ENCODE peak calls at places on chromosomes 5 and 9, in nine cellular contexts. E is dorsolateral prefrontal cortex; K is CD4-positive, CD25-positive, alpha-beta regulatory T cell; W is heart right ventricle; B is colonic mucosa; Q is right atrium auricular region; J is IMR-90; V is tibial nerve; T is left lung. N is an unnamed sample.

GRCh38 chr9:114666841-114667240 is 9.2 kb upstream of the TEX53 start:
- DNase-seq in J (no peak), K (no peak), V (no peak), T (no peak), W (no peak), B (no peak), E (no peak), Q (no peak), N (no peak)

GRCh38 chr5:176535101-176535654 is 2.0 kb downstream of the RNF44 start:
- DNase-seq in V (no peak), T (no peak), K (peak; percentile 79), J (peak; percentile 24), E (no peak), Q (no peak), B (peak; percentile 78), W (no peak), N (peak; percentile 70)

GRCh38 chr9:107274953-107275422 is 8.1 kb upstream of the RAD23B start:
- DNase-seq in E (no peak), K (no peak), V (no peak), T (no peak), Q (no peak), B (no peak), W (no peak), J (peak; percentile 99), N (no peak)

GRCh38 chr9:84139296-84140100 is 158.9 kb downstream of the RMI1 start:
- DNase-seq in Q (no peak), J (peak; percentile 12), V (no peak), T (no peak), W (no peak), B (peak; percentile 89), E (no peak), K (no peak), N (no peak)

GRCh38 chr5:102537011-102537410 is 38.2 kb upstream of the SLCO6A1 start:
- DNase-seq in Q (no peak), E (no peak), B (no peak), W (no peak), T (no peak), K (no peak), V (no peak), J (no peak), N (no peak)

GRCh38 chr5:40628428-40628827 is 51.3 kb upstream of the PTGER4 start:
- DNase-seq in B (no peak), W (no peak), J (no peak), V (no peak), K (no peak), Q (no peak), T (no peak), E (no peak), N (no peak)

GRCh38 chr9:127389391-127390242 is 7.4 kb upstream of the SLC2A8 start:
- DNase-seq in Q (no peak), T (no peak), V (no peak), B (peak; percentile 74), E (no peak), W (no peak), K (no peak), J (no peak), N (no peak)

GRCh38 chr9:121976751-121977150 is 116.4 kb downstream of the TTLL11 start:
- DNase-seq in V (no peak), B (no peak), E (no peak), T (no peak), K (no peak), J (peak; percentile 93), Q (no peak), W (no peak), N (no peak)

GRCh38 chr9:105856020-105856419 is 161.7 kb downstream of the TMEM38B start:
- DNase-seq in V (no peak), T (no peak), E (no peak), B (no peak), W (no peak), J (no peak), K (no peak), Q (no peak), N (no peak)

GRCh38 chr9:37820142-37820541 is 19.5 kb downstream of the DCAF10 start:
- DNase-seq in K (no peak), B (no peak), E (no peak), V (no peak), W (no peak), J (no peak), Q (no peak), T (no peak), N (no peak)

GRCh38 chr9:82421498-82421897 is 432.9 kb downstream of the SPATA31D1 start:
- DNase-seq in E (no peak), Q (no peak), W (peak; percentile 37), B (no peak), V (no peak), J (no peak), T (no peak), K (no peak), N (no peak)

GRCh38 chr9:1125741-1126140 is 75.6 kb downstream of the DMRT2 start:
- DNase-seq in J (peak; percentile 11), B (no peak), E (no peak), W (no peak), K (no peak), V (no peak), T (no peak), Q (no peak), N (no peak)

DNA sequence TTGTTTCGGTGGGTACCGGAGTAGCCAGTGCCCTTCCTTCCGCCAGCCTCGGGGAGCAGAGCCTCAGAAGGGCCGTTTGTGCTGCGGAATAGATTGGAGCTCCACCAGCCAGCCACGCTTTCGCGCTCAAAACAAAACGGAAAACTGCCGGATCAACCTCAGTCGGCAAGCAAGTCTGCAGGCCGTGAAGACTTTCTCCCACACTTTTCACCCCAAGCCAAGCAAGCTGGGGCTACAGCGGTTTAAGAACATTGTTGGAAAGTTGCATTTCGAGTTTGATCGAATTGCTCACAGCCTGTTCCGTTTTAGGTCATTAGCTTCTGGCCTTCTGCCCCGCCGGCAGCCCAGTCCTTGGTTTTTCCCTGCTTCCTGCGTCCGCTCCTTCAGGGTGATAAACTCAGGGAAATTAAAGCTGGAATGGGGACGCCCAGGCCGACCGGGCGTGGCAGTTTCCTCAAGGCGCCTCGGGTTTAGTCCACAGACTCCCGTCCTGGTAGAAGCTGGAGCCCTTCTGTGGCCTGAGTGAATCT is 828 bp upstream of the CCNO start:
- DNase-seq in Q (no peak), T (no peak), E (no peak), J (peak; percentile 19), W (no peak), V (no peak), B (peak; percentile 78), K (peak; percentile 11), N (no peak)
- H3K27me3 ChIP-seq in Q (peaks cover 32% of the 10 kb centered on the region), T (peaks cover 100% of the 10 kb centered on the region), E (peaks cover 70% of the 10 kb centered on the region), J (peaks cover 72% of the 10 kb centered on the region), W (peaks cover 96% of the 10 kb centered on the region), V (no peaks in the 10 kb centered on the region), B (peaks cover 50% of the 10 kb centered on the region), K (peaks cover 49% of the 10 kb centered on the region), N (peaks cover 46% of the 10 kb centered on the region)

GRCh38 chr5:79853676-79854418 is 137.2 kb downstream of the MTX3 start:
- DNase-seq in W (no peak), J (peak; percentile 16), V (no peak), T (no peak), K (no peak), E (no peak), Q (no peak), B (no peak), N (no peak)
- H3K27me3 ChIP-seq in W (no peaks in the 10 kb centered on the region), J (peaks cover 4% of the 10 kb centered on the region), V (no peaks in the 10 kb centered on the region), T (no peaks in the 10 kb centered on the region), K (peaks cover 4% of the 10 kb centered on the region), E (no peaks in the 10 kb centered on the region), Q (no peaks in the 10 kb centered on the region), B (no peaks in the 10 kb centered on the region), N (no peaks in the 10 kb centered on the region)

GRCh38 chr5:150302301-150303069 is at the start of gene ARSI:
- DNase-seq in E (no peak), T (no peak), J (no peak), V (no peak), W (peak; percentile 39), K (no peak), Q (no peak), B (peak; percentile 42), N (no peak)

GRCh38 chr5:150303070-150303595 is 428 bp upstream of the ARSI start:
- DNase-seq in K (no peak), E (no peak), J (peak; percentile 77), B (no peak), W (no peak), V (no peak), T (no peak), Q (no peak), N (no peak)

GRCh38 chr5:150301170-150301505 is 1.6 kb downstream of the ARSI start:
- DNase-seq in E (no peak), V (no peak), W (no peak), Q (no peak), J (peak; percentile 46), K (no peak), B (no peak), T (no peak), N (no peak)

GRCh38 chr5:150300496-150301169 is 2.1 kb downstream of the ARSI start:
- DNase-seq in B (no peak), V (no peak), E (no peak), T (no peak), K (no peak), J (no peak), Q (no peak), W (no peak), N (no peak)

GRCh38 chr5:150301901-150302300 is 804 bp downstream of the ARSI start:
- DNase-seq in K (no peak), B (no peak), J (no peak), Q (no peak), T (no peak), E (no peak), W (no peak), V (no peak), N (no peak)
- H3K27me3 ChIP-seq in K (peaks cover 15% of the 10 kb centered on the region), B (peaks cover 16% of the 10 kb centered on the region), J (no peaks in the 10 kb centered on the region), Q (no peaks in the 10 kb centered on the region), T (peaks cover 50% of the 10 kb centered on the region), E (peaks cover 7% of the 10 kb centered on the region), W (peaks cover 38% of the 10 kb centered on the region), V (no peaks in the 10 kb centered on the region), N (no peaks in the 10 kb centered on the region)

GRCh38 chr9:134101623-134102149 is 33.9 kb upstream of the BRD3 start:
- DNase-seq in V (no peak), Q (no peak), J (no peak), T (no peak), B (no peak), W (no peak), E (no peak), K (no peak), N (no peak)

GRCh38 chr9:134103391-134103998 is 32.4 kb upstream of the WDR5 start:
- DNase-seq in Q (no peak), V (no peak), K (no peak), E (no peak), W (no peak), B (no peak), J (no peak), T (no peak), N (no peak)

GRCh38 chr9:134100040-134100439 is 32.2 kb upstream of the BRD3 start:
- DNase-seq in J (no peak), B (no peak), T (no peak), W (no peak), E (no peak), Q (no peak), V (no peak), K (no peak), N (no peak)

DNA sequence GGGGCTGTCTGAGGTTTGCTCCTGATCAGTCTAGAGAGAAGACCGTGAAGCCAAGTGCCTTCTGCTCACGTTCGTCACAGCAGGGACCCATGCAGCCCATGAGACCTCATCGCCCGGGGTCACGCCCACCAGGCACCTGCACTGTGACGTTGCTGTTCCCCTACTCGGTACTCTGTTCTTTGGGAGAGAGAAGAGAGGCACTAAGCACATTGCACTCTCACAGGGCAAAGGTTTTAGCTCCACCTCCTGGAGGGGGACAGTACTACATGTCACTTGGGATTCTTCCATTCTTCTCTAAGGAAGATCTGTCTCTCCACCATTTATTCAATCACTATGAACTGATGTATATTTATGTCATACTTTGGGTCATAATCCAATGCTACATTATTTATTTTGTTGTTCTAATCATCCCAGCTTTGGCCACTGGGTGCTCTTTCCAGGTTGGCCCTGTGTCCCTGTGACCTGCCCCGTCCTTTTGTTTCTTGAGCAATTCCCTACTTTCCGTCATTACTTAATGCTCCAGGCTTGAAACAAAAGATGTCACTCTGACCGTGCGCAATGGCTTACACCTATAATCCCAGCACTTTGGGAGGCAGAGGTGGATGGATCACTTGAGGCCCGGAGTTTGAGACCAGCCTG is 31.4 kb upstream of the BRD3 start:
- DNase-seq in Q (no peak), B (peak; percentile 54), W (no peak), T (no peak), J (peak; percentile 8), V (no peak), K (peak; percentile 57), E (no peak), N (peak; percentile 59)
- H3K27me3 ChIP-seq in Q (no peaks in the 10 kb centered on the region), B (no peaks in the 10 kb centered on the region), W (no peaks in the 10 kb centered on the region), T (no peaks in the 10 kb centered on the region), J (peaks cover 13% of the 10 kb centered on the region), V (no peaks in the 10 kb centered on the region), K (no peaks in the 10 kb centered on the region), E (no peaks in the 10 kb centered on the region), N (no peaks in the 10 kb centered on the region)

N was measured in CD8-positive, alpha-beta memory T cell.